ENCODE peak calls at places on chromosomes 6 and 20, in seven cellular contexts. W, O, D, P, I, Z and K are unnamed samples.
A peak's percentile ranks its signal among the peaks of the same experiment; 100 is the strongest.

GRCh38 chr6:157150076-157150475 is 173.2 kb downstream of the TMEM242 start:
- DNase-seq in P (no peak), I (no peak), O (no peak), D (no peak), Z (no peak), W (no peak), K (no peak)

GRCh38 chr20:528923-529594 is 14.5 kb downstream of the CSNK2A1 start:
- DNase-seq in I (no peak), Z (no peak), P (no peak), O (no peak), W (peak; percentile 73), D (no peak), K (no peak)

GRCh38 chr6:41684311-41685182 is 46.3 kb downstream of the MDFI start:
- DNase-seq in D (no peak), O (no peak), W (no peak), Z (no peak), P (no peak), I (peak; percentile 80), K (peak; percentile 57)

GRCh38 chr20:46063151-46063550 is 26.6 kb downstream of the NCOA5 start:
- DNase-seq in W (no peak), D (no peak), I (no peak), O (no peak), P (peak; percentile 36), Z (peak; percentile 37), K (no peak)

GRCh38 chr6:72623808-72624207 is 1.9 kb downstream of the KCNQ5 start:
- DNase-seq in O (no peak), I (no peak), P (no peak), W (no peak), Z (no peak), D (no peak), K (no peak)

GRCh38 chr6:145809785-145810184 is 4.8 kb downstream of the FBXO30 start:
- DNase-seq in Z (no peak), D (no peak), W (no peak), O (no peak), I (no peak), P (no peak), K (no peak)

GRCh38 chr6:100260584-100260983 is 204.1 kb downstream of the SIM1 start:
- DNase-seq in Z (no peak), O (no peak), W (no peak), P (no peak), I (no peak), D (no peak), K (no peak)

GRCh38 chr6:14435291-14435690 is 317.7 kb downstream of the CD83 start:
- DNase-seq in D (no peak), I (no peak), O (no peak), W (no peak), P (no peak), Z (no peak), K (no peak)

GRCh38 chr6:106800379-106800778 is 171.0 kb downstream of the QRSL1 start:
- DNase-seq in W (no peak), P (no peak), Z (no peak), I (no peak), D (no peak), O (no peak), K (no peak)

DNA sequence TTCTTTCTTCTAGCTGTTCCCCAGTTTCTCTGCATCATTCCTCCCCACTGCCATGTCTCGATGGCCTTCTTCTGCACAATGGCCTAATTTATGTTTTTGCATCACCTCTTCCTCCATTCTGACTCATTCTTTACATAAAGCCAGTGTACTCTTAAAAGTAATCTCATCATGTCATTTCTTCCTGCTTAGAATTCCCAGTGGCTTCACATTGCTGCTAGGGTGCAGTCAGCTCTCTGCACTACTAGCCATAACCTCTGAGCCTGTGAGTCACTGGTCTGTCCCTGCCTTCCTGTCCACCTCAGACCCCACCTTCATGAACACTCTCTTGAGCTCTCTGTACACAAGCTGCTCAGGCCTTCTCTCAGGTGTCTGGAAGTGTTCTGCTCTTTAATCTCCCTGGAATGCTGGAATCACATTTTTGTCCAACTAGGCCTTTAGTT is 24.1 kb upstream of the TRIM27 start:
- DNase-seq in W (no peak), O (peak; percentile 52), I (no peak), P (no peak), D (no peak), Z (peak; percentile 10), K (no peak)
- H3K27ac ChIP-seq in W (peak overlapping the region; percentile 25), O (peak overlapping the region; percentile 32), I (no peak overlapping the region), P (no peak overlapping the region), D (peak overlapping the region; percentile 19), Z (no peak overlapping the region), K (no peak overlapping the region)

GRCh38 chr20:19885981-19886665 is 128.1 kb downstream of the RIN2 start:
- DNase-seq in W (no peak), D (peak; percentile 61), I (no peak), P (peak; percentile 79), Z (no peak), O (peak; percentile 72), K (no peak)

GRCh38 chr20:19889011-19889953 is 127.9 kb upstream of the NAA20 start:
- DNase-seq in W (no peak), P (peak; percentile 77), O (peak; percentile 32), I (peak; percentile 80), D (no peak), Z (no peak), K (no peak)

GRCh38 chr20:19886666-19887288 is 128.7 kb downstream of the RIN2 start:
- DNase-seq in D (no peak), W (no peak), O (peak; percentile 50), Z (no peak), I (no peak), P (no peak), K (no peak)

GRCh38 chr20:19887566-19888268 is 129.4 kb upstream of the NAA20 start:
- DNase-seq in I (no peak), W (no peak), O (no peak), P (no peak), D (no peak), Z (no peak), K (no peak)

GRCh38 chr20:19888269-19888669 is 128.9 kb upstream of the NAA20 start:
- DNase-seq in O (peak; percentile 36), D (no peak), W (no peak), Z (no peak), P (peak; percentile 66), I (no peak), K (no peak)
- TF ChIP-seq POLR2AphosphoS5 in O (no peak), D (no peak), W (no peak), Z (no peak), P (no peak), I (no peak), K (no peak)

DNA sequence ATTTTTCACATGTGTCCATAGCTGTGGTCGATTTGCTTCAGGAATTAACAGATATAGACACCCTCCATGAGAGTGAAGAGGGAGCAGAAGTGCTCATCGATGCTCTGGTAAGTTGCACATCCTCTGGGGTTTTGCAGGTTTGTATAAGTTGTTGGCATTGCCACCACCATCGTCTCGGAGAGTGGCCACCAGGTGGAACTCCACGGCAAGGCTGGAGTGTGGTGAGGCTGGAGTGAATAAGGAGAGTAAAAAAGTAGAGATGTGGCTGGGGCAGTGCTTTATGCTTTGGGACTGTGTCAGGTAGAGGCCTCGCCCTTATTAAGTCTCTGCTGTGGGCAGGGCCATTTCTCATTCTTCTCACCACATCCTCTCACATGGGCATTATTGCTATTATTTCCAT is 63.7 kb downstream of the CTNNBL1 start:
- DNase-seq in I (no peak), O (no peak), P (no peak), Z (no peak), W (no peak), D (no peak), K (no peak)
- H3K27ac ChIP-seq in I (no peak overlapping the region), O (no peak overlapping the region), P (no peak overlapping the region), Z (no peak overlapping the region), W (no peak overlapping the region), D (no peak overlapping the region), K (no peak overlapping the region)

GRCh38 chr6:151698921-151699705 is 108.4 kb upstream of the ESR1 start:
- DNase-seq in Z (no peak), O (no peak), D (no peak), I (no peak), P (no peak), W (no peak), K (no peak)

GRCh38 chr6:151695181-151695580 is 112.3 kb upstream of the ESR1 start:
- DNase-seq in W (no peak), Z (no peak), P (no peak), O (no peak), I (no peak), D (no peak), K (no peak)

GRCh38 chr6:151702851-151703629 is 104.4 kb upstream of the ESR1 start:
- DNase-seq in D (no peak), O (no peak), W (no peak), I (no peak), P (no peak), Z (no peak), K (no peak)

GRCh38 chr6:151701820-151702562 is 105.5 kb upstream of the ESR1 start:
- DNase-seq in I (no peak), Z (no peak), P (no peak), O (no peak), D (no peak), W (no peak), K (no peak)

DNA sequence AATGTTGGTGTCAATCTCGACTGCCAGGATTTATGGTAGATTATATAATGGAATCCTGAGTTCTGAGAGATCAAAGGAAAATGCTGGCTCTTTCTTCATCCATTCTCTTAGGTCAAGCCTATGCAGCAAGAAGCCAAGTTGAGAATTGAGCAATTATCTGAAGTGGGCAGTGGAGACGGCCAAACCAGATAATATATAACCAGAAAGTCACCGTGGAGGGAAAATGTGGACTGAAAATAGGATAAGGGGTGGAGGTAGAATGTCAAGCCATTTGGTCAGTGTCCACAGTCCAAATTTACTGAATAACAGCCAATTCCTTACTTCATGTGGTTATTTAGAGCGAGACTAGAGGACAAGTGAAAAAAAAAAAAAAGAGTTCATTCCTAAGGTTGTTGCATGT is 107.8 kb upstream of the ESR1 start:
- DNase-seq in D (no peak), P (no peak), Z (no peak), I (no peak), W (no peak), O (no peak), K (no peak)
- TF ChIP-seq POLR2AphosphoS5 in D (no peak), P (no peak), Z (no peak), I (no peak), W (no peak), O (no peak), K (no peak)

DNA sequence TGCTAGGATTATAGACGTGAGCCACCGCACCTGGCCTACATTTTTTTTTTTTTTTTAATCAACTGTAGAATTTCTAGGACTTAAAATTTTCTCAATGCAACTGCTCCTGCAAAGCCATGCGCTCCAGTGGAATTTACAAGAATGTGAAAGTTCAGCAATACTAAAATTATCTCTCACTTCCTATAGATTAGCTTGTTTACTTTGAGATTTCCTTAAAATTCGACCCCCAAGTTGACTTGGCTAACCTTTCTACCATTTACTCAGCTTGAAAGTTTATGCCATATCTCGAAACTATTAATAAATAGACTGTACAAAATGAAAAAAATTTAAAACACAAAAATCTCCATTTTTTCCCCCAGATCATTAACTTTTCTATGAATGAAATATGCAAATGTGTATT is 64.3 kb downstream of the ZBTB2 start:
- DNase-seq in O (no peak), W (no peak), I (no peak), D (no peak), Z (no peak), P (no peak), K (no peak)
- H3K27ac ChIP-seq in O (peak overlapping the region; percentile 68), W (peak overlapping the region; percentile 69), I (no peak overlapping the region), D (no peak overlapping the region), Z (no peak overlapping the region), P (peak overlapping the region; percentile 86), K (no peak overlapping the region)